ENCODE peak calls at places on chromosomes 3 and 15, in six cellular contexts. C is NB4, X is K562, O is endothelial cell of umbilical vein, R is GM12878, Q is HepG2. I is an unnamed sample.
A peak's percentile ranks its signal among the peaks of the same experiment; 100 is the strongest.

GRCh38 chr3:42572278-42572677 is 9.5 kb downstream of the SEC22C start:
- DNase-seq in C (peak; percentile 41), X (peak; percentile 37), O (peak; percentile 49), R (no peak), Q (peak; percentile 62), I (peak; percentile 51)

GRCh38 chr15:60745469-60745971 is 266.6 kb upstream of the ICE2 start:
- DNase-seq in C (no peak), X (no peak), O (no peak), R (no peak), Q (no peak), I (no peak)

GRCh38 chr3:17003457-17003856 is 118.7 kb downstream of the PLCL2 start:
- DNase-seq in C (no peak), X (no peak), O (no peak), R (no peak), Q (no peak), I (no peak)

GRCh38 chr3:5431811-5432378 is 244.4 kb downstream of the EDEM1 start:
- DNase-seq in C (peak; percentile 81), X (no peak), O (no peak), R (no peak), Q (no peak), I (no peak)

GRCh38 chr3:72679540-72680198 is 168.6 kb downstream of the SHQ1 start:
- DNase-seq in C (no peak), X (no peak), O (no peak), R (no peak), Q (no peak), I (no peak)

GRCh38 chr15:95693917-95694316 is 636.6 kb upstream of the NR2F2 start:
- DNase-seq in C (no peak), X (no peak), O (peak; percentile 10), R (no peak), Q (no peak), I (no peak)

GRCh38 chr3:49534581-49535495 is 19.4 kb upstream of the BSN start:
- DNase-seq in C (no peak), X (no peak), O (no peak), R (no peak), Q (peak; percentile 16), I (peak; percentile 24)

GRCh38 chr15:31206386-31207174 is 105.1 kb upstream of the TRPM1 start:
- DNase-seq in C (no peak), X (no peak), O (no peak), R (no peak), Q (no peak), I (no peak)

GRCh38 chr3:120071259-120071658 is 23.0 kb downstream of the GSK3B start:
- DNase-seq in C (no peak), X (no peak), O (no peak), R (no peak), Q (no peak), I (no peak)

GRCh38 chr15:101128191-101128590 is 123.7 kb downstream of the CHSY1 start:
- DNase-seq in C (no peak), X (no peak), O (peak; percentile 56), R (no peak), Q (no peak), I (no peak)

GRCh38 chr3:141538568-141538967 is 51.7 kb downstream of the RASA2 start:
- DNase-seq in C (no peak), X (no peak), O (peak; percentile 44), R (no peak), Q (no peak), I (no peak)
- TF ChIP-seq MYC in C (no peak), X (no peak), O (no peak), R (no peak), Q (no peak), I (no peak)

DNA sequence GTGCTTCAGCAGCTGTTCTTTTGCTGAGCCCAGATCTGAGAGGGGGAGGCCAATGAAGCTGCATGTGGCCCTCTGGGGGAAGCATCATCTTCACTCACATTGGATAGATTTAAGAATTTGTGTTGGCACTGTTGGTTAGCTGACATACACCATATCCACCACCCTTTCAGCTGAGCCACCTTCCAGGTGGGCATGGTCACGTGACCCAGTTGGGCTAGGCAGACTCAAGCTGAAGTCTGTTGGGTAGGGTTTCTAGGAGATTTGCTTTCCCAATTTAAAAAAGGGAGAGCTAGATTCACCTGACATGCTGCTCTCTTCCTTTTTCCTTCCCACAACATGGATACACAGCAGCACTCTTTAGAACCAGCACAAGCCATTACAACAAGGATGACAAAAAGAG is 311.0 kb downstream of the CHST2 start:
- DNase-seq in C (no peak), X (no peak), O (no peak), R (no peak), Q (no peak), I (no peak)
- TF ChIP-seq MYC in C (no peak), X (no peak), O (no peak), R (no peak), Q (no peak), I (no peak)

DNA sequence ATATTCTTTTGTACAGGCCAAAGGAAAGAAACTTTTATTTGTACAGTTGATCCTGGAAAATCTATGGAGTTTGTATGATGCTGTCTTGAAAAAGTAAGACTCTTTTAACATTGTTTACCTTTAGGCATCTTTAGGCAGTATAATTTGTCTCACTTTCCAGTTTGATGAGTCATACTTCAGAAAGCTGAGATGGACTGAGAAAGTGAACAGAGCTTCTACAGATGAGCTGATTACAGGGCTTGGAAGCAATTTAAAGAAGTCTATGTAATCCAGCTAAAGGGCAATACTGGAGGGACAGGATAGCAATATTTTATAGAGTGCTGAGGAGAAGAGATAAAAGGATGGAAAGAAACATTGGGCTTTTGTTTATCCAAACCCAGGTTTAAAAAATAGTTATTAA is 123.5 kb upstream of the GOLGA6L4 start:
- DNase-seq in C (no peak), X (no peak), O (no peak), R (no peak), Q (no peak), I (no peak)
- TF ChIP-seq MYC in C (no peak), X (no peak), O (no peak), R (no peak), Q (no peak), I (no peak)

DNA sequence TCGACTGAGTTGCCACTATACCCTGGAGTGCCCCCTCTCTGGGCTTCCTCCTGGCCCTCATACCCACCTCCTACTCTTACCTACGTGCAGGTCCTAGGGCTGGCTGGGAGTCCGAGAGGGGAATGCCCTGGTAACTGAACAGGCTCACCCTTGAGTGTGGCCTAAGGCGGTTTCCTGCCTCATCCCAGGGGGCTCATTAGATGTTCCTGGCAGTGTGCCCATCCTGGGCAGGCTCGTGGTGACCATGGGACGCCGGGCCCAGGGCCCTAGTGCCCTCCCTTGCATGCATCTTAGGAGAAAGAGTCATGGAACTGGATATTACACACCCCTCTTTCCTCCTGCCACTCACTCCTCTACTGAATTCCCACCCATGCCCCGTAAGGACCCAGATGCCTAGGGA is 2.8 kb downstream of the SEMA4B start:
- DNase-seq in C (peak; percentile 74), X (no peak), O (no peak), R (no peak), Q (no peak), I (no peak)
- TF ChIP-seq MYC in C (no peak), X (no peak), O (no peak), R (no peak), Q (no peak), I (no peak)

DNA sequence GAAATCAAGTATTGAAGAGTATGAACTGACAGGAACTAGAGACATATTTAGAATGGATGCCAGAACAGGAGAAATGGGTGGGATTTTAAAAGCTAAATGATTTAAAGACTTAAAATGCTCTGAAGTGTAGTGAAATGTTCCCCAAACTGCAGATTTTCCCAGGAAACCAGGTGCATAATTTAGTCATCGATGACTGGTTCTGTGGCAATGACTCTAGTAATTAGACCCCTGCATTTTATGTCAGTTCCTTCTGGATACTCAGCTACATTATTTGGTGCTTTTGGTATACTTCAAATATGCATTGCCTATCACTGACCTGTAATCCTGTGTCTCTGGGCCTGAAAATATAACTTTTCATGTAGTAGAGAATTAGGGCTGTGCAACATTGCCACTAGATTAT is 16.8 kb downstream of the AGTR1 start:
- DNase-seq in C (no peak), X (no peak), O (no peak), R (no peak), Q (no peak), I (no peak)
- TF ChIP-seq MYC in C (no peak), X (no peak), O (no peak), R (no peak), Q (no peak), I (no peak)

GRCh38 chr3:130243808-130244207 is 101.7 kb upstream of the COL6A5 start:
- DNase-seq in C (no peak), X (no peak), O (no peak), R (no peak), Q (no peak), I (no peak)

DNA sequence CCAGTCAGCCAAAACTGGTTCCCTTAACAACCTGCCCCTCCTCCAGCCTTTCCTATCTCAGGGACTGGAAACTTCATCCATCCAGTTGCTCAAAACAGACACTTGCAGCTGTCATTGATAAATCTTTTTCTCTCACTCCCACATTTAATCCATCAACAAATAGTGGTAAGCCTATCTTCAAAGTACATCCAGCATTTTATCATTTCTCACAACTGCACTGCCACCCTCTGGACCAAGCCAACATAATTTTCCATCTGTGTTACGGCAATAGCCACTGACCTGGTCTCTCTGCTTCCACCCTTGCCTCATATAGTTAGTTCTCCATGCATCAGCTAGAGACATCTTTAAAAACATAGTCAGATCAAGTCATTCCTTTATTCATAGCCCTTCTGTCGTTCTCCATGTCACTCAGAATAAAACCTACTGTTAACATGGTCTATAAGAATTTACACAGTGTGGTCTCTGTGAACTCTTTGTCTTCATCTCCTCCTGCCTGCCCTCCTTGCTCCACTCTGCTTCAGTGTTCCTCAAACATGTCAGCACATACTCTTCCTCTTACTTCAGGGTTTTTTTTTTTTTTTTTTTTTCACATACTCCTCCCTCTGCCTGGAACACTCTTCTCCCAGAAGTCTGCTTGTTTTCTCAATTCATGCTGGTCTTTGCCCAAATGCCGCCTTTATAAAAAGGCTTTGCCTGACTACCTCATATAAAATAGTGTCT is 102.5 kb upstream of the COL6A5 start:
- DNase-seq in C (peak; percentile 4), X (peak; percentile 8), O (peak; percentile 17), R (no peak), Q (peak; percentile 9), I (no peak)
- TF ChIP-seq MYC in C (no peak), X (no peak), O (no peak), R (no peak), Q (no peak), I (no peak)

GRCh38 chr3:150147776-150148175 is 177.1 kb upstream of the PFN2 start:
- DNase-seq in C (no peak), X (no peak), O (no peak), R (no peak), Q (no peak), I (no peak)
- TF ChIP-seq MYC in C (no peak), X (no peak), O (no peak), R (no peak), Q (no peak), I (no peak)

DNA sequence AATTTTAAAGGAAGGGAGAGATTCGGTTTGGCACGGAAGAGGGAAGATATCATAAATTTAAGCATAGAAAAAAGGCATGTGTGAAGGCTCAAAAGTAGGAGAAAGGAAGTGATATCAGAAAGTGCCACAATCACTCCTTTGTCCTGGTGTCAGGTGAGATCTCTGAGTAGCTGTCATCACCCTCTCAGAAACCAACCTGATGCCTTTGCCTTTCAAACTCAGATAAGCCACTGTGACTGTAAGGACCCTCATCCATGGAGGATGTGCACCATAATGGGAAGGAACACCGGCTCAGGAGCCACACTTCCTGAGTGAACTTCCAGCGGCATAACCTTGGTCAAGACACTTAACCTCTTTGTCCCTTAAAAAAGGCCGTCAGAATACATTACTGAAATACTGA is 318.7 kb upstream of the SEMA6D start:
- DNase-seq in C (no peak), X (no peak), O (no peak), R (no peak), Q (no peak), I (no peak)
- TF ChIP-seq MYC in C (no peak), X (no peak), O (no peak), R (no peak), Q (no peak), I (no peak)

I was measured in A549.